ENCODE peak calls at places on chromosomes 4 and X, in four cellular contexts. R is HCT116, J is cardiac muscle cell, L is pancreas. S is an unnamed sample. For H3K36me3, the result is how much of the 10 kb centered on the place peaks cover.

GRCh38 chr4:121330180-121330665 is 50.6 kb downstream of the QRFPR start:
- DNase-seq in R (no peak), L (no peak), J (no peak), S (no peak)

GRCh38 chr4:137994858-137995257 is 247.3 kb downstream of the SLC7A11 start:
- DNase-seq in J (no peak), R (no peak), L (no peak), S (peak)

GRCh38 chr4:6779667-6780565 is 2.6 kb upstream of the KIAA0232 start:
- DNase-seq in R (no peak), J (peak), L (no peak), S (no peak)

GRCh38 chr4:123786159-123786915 is 389.7 kb downstream of the SPRY1 start:
- DNase-seq in L (no peak), J (no peak), R (no peak), S (no peak)

GRCh38 chrX:17580529-17581155 is 156.7 kb upstream of the SCML1 start:
- DNase-seq in J (peak), L (no peak), R (no peak), S (peak)

GRCh38 chr4:152626790-152627189 is 53.0 kb downstream of the TMEM154 start:
- DNase-seq in R (no peak), J (no peak), L (no peak), S (no peak)

GRCh38 chr4:128553665-128554515 is 255.6 kb upstream of the JADE1 start:
- DNase-seq in J (no peak), R (no peak), L (no peak), S (no peak)

GRCh38 chr4:153467154-153467896 is 1.2 kb downstream of the TMEM131L start:
- DNase-seq in L (peak), J (no peak), R (peak), S (no peak)

GRCh38 chrX:154020500-154021115 is 906 bp upstream of the IRAK1 start:
- DNase-seq in R (no peak), L (no peak), J (no peak), S (no peak)

GRCh38 chr4:102114118-102114630 is 231.1 kb downstream of the SLC39A8 start:
- DNase-seq in L (no peak), J (no peak), R (no peak), S (no peak)

DNA sequence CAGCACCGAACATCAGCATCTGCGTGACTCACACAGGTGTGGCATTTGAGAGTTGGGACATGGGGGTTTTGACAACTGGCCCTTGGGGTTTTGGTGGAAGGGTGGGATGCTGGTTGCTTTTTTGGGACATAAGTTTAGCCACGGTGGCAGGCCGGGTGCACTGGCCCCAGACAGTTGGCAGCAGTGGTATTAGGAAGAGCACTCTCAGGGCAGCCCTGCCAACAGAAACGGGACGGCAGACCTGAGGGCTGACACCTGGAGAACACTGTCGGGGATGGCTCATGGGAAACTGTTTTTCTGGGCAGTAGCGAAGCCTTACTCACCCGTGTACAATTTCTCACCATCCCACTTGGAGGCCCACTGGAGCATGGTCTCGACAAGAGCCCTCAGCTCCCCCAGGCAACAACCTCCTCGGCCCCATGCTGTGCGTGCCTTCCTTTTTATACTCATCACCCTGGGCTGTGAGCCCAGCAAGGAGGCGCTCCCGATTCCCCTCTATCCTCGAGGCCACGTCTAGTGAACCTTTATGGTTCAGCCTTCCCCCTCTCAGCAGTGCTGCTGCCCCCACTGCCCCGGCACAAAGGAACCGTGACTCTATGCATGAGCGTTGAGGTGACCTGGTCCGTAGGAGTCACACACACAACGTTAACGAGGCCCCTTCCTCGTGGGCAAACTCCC is 30.6 kb downstream of the WDR1 start:
- DNase-seq in J (no peak), L (no peak), R (no peak), S (no peak)
- H3K36me3 ChIP-seq in J (half or more), L (half or more), R (half or more), S (half or more)

DNA sequence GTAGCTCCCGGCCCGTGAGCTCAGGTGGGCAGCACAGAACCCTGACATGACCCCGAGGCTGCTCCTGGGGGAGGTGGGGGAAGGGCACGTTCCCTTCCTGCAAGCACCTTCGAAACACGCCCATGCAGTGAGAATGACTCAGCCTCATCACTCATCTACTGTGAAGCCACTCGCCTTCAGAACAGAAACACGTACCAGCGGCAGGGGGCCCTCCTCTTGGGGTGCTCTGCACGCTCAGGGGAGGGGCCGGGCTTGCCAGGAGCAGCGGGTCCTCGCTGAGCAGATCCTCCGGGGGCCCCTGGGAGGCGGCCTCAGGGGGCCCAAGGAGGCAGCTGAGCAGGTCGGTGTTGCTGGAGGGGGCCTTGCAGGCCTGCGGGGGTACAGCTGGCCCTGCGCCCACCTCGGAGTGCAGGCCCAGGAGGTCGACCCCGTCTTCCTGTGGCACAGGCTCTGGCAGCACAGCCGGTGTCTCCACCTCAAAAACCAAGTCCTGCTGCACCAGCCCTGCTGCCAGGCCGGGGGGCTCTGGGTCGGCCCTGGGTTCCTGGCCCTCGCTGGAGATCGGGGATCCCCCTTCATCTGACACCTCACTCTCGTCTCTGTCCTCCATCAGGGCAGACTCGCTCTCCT is 40.9 kb upstream of the CPLX1 start:
- DNase-seq in J (no peak), L (no peak), R (no peak), S (no peak)
- H3K36me3 ChIP-seq in J (under half), L (half or more), R (under half), S (under half)

GRCh38 chr4:85669992-85670548 is 195.1 kb downstream of the ARHGAP24 start:
- DNase-seq in L (no peak), R (no peak), J (no peak), S (no peak)
- H3K36me3 ChIP-seq in L (under half), R (under half), J (under half), S (under half)

DNA sequence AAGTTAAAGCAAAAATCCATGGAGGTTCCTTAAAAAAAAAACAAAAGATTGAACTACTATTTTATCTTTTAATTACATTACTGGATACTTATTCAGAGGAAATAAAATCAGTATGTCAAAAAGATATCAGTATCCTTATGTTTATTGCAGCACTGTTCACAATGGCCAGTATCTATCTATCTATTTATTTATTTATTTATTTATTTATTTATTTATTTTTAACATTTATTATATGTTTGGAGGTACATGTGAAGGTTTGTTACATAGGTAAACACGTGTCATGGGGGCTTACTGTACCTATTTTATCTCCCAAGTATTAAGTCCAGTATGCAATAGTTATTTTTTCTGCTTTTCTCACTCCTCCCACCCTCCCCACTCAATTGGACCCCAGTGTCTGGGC is 881.1 kb upstream of the POU3F4 start:
- DNase-seq in R (no peak), L (no peak), J (no peak), S (no peak)
- H3K36me3 ChIP-seq in R (under half), L (under half), J (under half), S (under half)

DNA sequence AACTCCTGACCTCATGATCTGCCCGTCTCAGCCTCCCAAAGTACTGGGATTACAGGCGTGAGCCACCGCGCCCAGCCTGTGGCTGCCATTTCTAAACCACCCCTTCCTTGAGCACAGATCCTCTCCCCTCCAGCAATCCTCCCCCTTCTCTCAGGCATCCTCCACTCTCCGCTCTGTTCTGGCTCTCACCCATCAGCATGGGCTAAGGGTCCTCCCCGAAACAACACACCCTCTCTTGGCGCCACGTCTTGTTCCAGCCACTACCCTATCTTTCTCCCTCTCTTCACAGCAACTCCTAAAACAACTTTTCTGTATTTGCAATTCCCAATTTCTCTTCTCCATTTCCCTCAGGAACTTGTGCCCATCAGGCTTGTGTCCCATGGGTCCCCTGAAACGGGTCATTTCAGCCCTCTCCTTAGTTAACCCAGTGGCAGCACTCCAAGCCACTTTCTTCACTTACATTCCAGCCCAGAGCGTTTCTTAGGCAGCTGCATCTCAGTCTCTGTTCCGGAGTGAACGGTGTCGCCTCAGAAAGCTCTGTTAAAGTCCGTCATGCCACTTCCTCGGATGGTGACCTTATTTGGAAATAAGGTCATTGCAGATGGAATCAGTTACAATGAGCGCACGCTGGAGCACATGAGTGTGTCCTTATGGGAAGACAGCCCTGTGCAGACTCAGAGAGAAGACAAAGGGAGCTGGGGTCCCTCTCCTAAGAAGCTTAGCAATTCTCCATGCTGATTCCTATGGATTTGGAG is 28.3 kb upstream of the CLDN24 start:
- DNase-seq in L (no peak), R (no peak), J (no peak), S (peak)
- H3K36me3 ChIP-seq in L (under half), R (under half), J (under half), S (under half)

GRCh38 chr4:75920327-75920726 is 18.1 kb upstream of the PPEF2 start:
- DNase-seq in R (no peak), L (no peak), J (no peak), S (no peak)
- H3K36me3 ChIP-seq in R (under half), L (under half), J (under half), S (under half)